ENCODE peak calls at places on chromosomes 2 and 18, in four cellular contexts. Y is A673, G is mammary epithelial cell, A is adrenal gland. X is an unnamed sample.

GRCh38 chr18:8705280-8705940 is at the start of gene MTCL1:
- DNase-seq in Y (peak), G (peak), A (peak), X (peak)

GRCh38 chr2:28276076-28276618 is 116.5 kb upstream of the FOSL2 start:
- DNase-seq in Y (peak), G (peak), A (no peak), X (no peak)

GRCh38 chr2:223113161-223113560 is 61.2 kb downstream of the KCNE4 start:
- DNase-seq in Y (peak), G (peak), A (no peak), X (no peak)

GRCh38 chr18:12066910-12067511 is 26.6 kb upstream of the ANKRD62 start:
- DNase-seq in Y (no peak), G (no peak), A (no peak), X (peak)

GRCh38 chr18:48639772-48640432 is 101.1 kb downstream of the CTIF start:
- DNase-seq in Y (no peak), G (peak), A (no peak), X (peak)

GRCh38 chr18:13216732-13217465 is 1.7 kb upstream of the LDLRAD4 start:
- DNase-seq in Y (peak), G (no peak), A (peak), X (peak)

GRCh38 chr2:136530154-136530553 is 235.2 kb upstream of the THSD7B start:
- DNase-seq in Y (no peak), G (no peak), A (no peak), X (no peak)

GRCh38 chr18:39523281-39523680 is 1957.7 kb upstream of the CELF4 start:
- DNase-seq in Y (no peak), G (peak), A (no peak), X (no peak)

GRCh38 chr2:9668686-9669338 is 38.0 kb upstream of the YWHAQ start:
- DNase-seq in Y (no peak), G (no peak), A (no peak), X (no peak)

GRCh38 chr2:20656561-20656960 is 5.7 kb upstream of the HS1BP3 start:
- DNase-seq in Y (no peak), G (no peak), A (no peak), X (peak)

GRCh38 chr2:120439637-120440384 is 93.9 kb downstream of the INHBB start:
- DNase-seq in Y (no peak), G (no peak), A (peak), X (no peak)

GRCh38 chr18:5021558-5021957 is 175.5 kb downstream of the AKAIN1 start:
- DNase-seq in Y (no peak), G (no peak), A (no peak), X (no peak)

GRCh38 chr18:31664101-31664500 is 20.3 kb downstream of the B4GALT6 start:
- DNase-seq in Y (no peak), G (no peak), A (no peak), X (no peak)

GRCh38 chr18:68791801-68792200 is 6.1 kb upstream of the CCDC102B start:
- DNase-seq in Y (no peak), G (no peak), A (no peak), X (no peak)

DNA sequence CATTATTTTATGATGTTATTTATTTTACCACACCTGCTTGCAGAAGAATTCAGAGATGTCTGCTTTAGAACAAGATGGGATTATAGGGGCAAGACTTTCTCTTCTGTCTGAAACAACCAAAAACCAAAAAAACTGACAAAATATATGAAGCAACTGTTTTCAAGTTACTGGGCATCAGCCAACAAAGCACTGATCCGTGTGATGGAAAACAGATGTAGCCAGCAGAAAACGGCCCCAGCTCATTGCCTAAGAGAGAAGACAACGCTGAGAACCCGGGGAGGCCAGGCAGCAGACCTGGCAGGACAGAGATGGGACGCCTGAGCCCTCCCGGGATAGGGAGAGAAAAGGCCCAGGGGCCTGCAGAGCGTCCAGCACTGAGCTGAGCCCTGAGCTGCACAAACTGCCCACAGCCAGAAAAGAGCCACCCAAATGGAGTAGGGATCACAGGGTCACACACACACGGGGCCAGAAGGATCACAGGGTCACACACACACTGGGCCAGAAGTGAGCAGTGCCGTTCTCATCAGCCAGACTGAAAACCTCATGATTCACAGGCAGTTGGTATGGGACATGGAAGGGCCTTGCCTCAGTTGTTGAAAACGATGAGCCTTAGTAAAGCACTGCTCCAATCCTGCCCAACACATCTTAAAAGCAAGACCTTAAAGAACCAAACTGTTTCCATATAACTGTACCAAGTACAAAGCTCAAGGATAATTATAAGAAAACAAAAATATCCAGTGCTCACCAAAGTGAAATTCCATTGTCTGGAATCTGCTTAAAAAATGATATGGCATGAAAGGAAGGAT is 12.1 kb downstream of the PXDN start:
- DNase-seq in Y (peak), G (no peak), A (peak), X (no peak)
- H3K27ac ChIP-seq in Y (peak), G (no peak), A (peak), X (peak)

GRCh38 chr2:211730215-211730614 is 808.4 kb downstream of the ERBB4 start:
- DNase-seq in Y (no peak), G (no peak), A (no peak), X (no peak)
- H3K27ac ChIP-seq in Y (no peak), G (no peak), A (no peak), X (no peak)

DNA sequence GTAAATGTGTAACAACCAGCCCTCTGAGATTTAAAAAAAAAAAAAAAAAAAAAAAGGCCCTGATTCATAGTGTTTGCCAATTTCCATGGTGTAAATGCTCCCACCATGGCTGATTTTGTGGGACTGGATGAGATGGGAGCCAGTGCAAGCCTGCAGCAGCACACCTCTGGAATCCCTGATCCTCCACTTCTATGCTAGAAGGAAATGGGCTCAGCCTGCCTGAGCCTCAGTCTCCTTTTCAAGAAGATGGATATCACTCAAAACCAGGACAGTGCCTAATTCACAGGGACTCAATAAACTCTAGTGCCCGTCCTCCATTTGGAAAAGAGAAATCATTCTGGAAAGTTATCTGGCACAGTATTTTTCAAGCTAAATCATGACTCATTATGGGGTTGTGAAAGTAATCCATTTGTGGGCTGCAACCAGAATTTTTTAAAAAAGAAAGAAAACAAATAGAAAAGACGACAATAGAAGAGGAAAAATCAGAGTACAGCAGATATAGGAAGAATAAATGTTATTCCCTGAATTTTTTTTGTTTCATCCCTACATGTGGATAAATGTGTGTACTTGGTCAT is 34.2 kb downstream of the LBH start:
- DNase-seq in Y (no peak), G (peak), A (peak), X (no peak)
- H3K27ac ChIP-seq in Y (no peak), G (no peak), A (peak), X (peak)

GRCh38 chr2:88144914-88145497 is 17.1 kb upstream of the FABP1 start:
- DNase-seq in Y (no peak), G (no peak), A (no peak), X (no peak)

GRCh38 chr2:88144271-88144670 is 16.4 kb upstream of the FABP1 start:
- DNase-seq in Y (no peak), G (no peak), A (no peak), X (no peak)

GRCh38 chr2:88148929-88149438 is 21.1 kb upstream of the FABP1 start:
- DNase-seq in Y (no peak), G (no peak), A (no peak), X (no peak)

GRCh38 chr2:88147145-88147544 is 19.3 kb upstream of the FABP1 start:
- DNase-seq in Y (no peak), G (no peak), A (no peak), X (no peak)

GRCh38 chr2:88146590-88146989 is 18.7 kb upstream of the FABP1 start:
- DNase-seq in Y (no peak), G (no peak), A (no peak), X (no peak)
- H3K27ac ChIP-seq in Y (no peak), G (no peak), A (no peak), X (no peak)

X was measured in upper lobe of right lung.